ENCODE peak calls at places on chromosomes 3 and 15, in six cellular contexts. B is endodermal cell; Q is MM.1S; F is CD8-positive, alpha-beta memory T cell; R is cardiac muscle cell; C is Peyer's patch. K is an unnamed sample. For H3K4me1, the result is how much of the 10 kb centered on the place peaks cover.

GRCh38 chr3:32626650-32627049 is 56.0 kb upstream of the DYNC1LI1 start:
- DNase-seq in F (no peak), Q (no peak), B (no peak), R (no peak), C (no peak), K (no peak)

GRCh38 chr3:57855281-57855680 is 99.2 kb downstream of the SLMAP start:
- DNase-seq in Q (no peak), R (no peak), C (no peak), B (no peak), F (no peak), K (no peak)

GRCh38 chr15:91252322-91252721 is 152.3 kb downstream of the SV2B start:
- DNase-seq in F (no peak), B (no peak), C (no peak), Q (no peak), R (no peak), K (no peak)

GRCh38 chr3:141876891-141877561 is 583 bp downstream of the ATP1B3 start:
- DNase-seq in Q (peak), F (peak), B (peak), R (peak), C (peak), K (peak)

GRCh38 chr3:44680921-44681455 is 31.5 kb upstream of the ZNF502 start:
- DNase-seq in C (no peak), B (no peak), F (no peak), R (no peak), Q (no peak), K (no peak)

GRCh38 chr3:15536856-15537255 is 15.3 kb upstream of the COLQ start:
- DNase-seq in R (no peak), B (no peak), C (no peak), F (no peak), Q (no peak), K (no peak)

GRCh38 chr3:96961576-96961975 is 147.2 kb downstream of the EPHA6 start:
- DNase-seq in Q (no peak), F (no peak), C (no peak), R (no peak), B (no peak), K (no peak)

GRCh38 chr15:74432968-74433591 is 678 bp downstream of the SEMA7A start:
- DNase-seq in C (no peak), F (no peak), B (no peak), R (no peak), Q (no peak), K (no peak)

GRCh38 chr3:131608741-131609140 is 106.0 kb upstream of the MRPL3 start:
- DNase-seq in B (no peak), R (peak), Q (no peak), F (no peak), C (no peak), K (no peak)

GRCh38 chr3:50632450-50632849 is 15.5 kb downstream of the MAPKAPK3 start:
- DNase-seq in F (no peak), C (no peak), Q (no peak), B (no peak), R (no peak), K (no peak)

GRCh38 chr3:64684715-64685261 is 3.0 kb downstream of the ADAMTS9 start:
- DNase-seq in B (peak), R (peak), C (peak), F (no peak), Q (no peak), K (no peak)

GRCh38 chr15:87212041-87212440 is 1044.5 kb downstream of the NTRK3 start:
- DNase-seq in B (no peak), C (no peak), R (no peak), F (no peak), Q (peak), K (no peak)

GRCh38 chr3:131778526-131778925 is 256.3 kb downstream of the CPNE4 start:
- DNase-seq in Q (no peak), R (no peak), C (no peak), F (no peak), B (no peak), K (no peak)

GRCh38 chr15:58203537-58203936 is 65.4 kb downstream of the AQP9 start:
- DNase-seq in Q (no peak), C (no peak), F (no peak), R (peak), B (no peak), K (no peak)

GRCh38 chr15:78338756-78339155 is 1.4 kb upstream of the CRABP1 start:
- DNase-seq in B (no peak), Q (no peak), C (no peak), R (no peak), F (no peak), K (no peak)

GRCh38 chr15:69749797-69750196 is 297.2 kb downstream of the RPLP1 start:
- DNase-seq in B (no peak), R (no peak), F (no peak), Q (peak), C (no peak), K (peak)

GRCh38 chr15:49622561-49622960 is 1.7 kb downstream of the DTWD1 start:
- DNase-seq in Q (no peak), C (no peak), R (peak), F (no peak), B (peak), K (no peak)

GRCh38 chr3:75321060-75321459 is 343.1 kb upstream of the FRG2C start:
- DNase-seq in Q (no peak), R (no peak), C (no peak), B (no peak), F (no peak), K (no peak)

GRCh38 chr15:76340802-76341365 is 4.3 kb downstream of the ISL2 start:
- DNase-seq in C (peak), B (peak), R (no peak), Q (peak), F (no peak), K (peak)

GRCh38 chr3:177358968-177359600 is 161.8 kb upstream of the TBL1XR1 start:
- DNase-seq in F (peak), R (peak), B (peak), Q (peak), C (peak), K (peak)

GRCh38 chr3:76561494-76562242 is 478.2 kb upstream of the ROBO2 start:
- DNase-seq in Q (no peak), R (no peak), C (no peak), F (no peak), B (no peak), K (no peak)

GRCh38 chr3:57877116-57877515 is 121.0 kb downstream of the SLMAP start:
- DNase-seq in F (no peak), C (no peak), R (no peak), Q (no peak), B (no peak), K (no peak)

GRCh38 chr3:41431386-41431785 is 232.1 kb downstream of the CTNNB1 start:
- DNase-seq in C (no peak), Q (no peak), B (no peak), F (no peak), R (no peak), K (no peak)

GRCh38 chr3:52503788-52504424 is 8.8 kb downstream of the STAB1 start:
- DNase-seq in F (no peak), R (no peak), B (no peak), Q (no peak), C (no peak), K (no peak)

GRCh38 chr15:85589873-85590272 is 204.9 kb downstream of the KLHL25 start:
- DNase-seq in C (no peak), Q (no peak), B (no peak), F (no peak), R (peak), K (no peak)

GRCh38 chr3:177982034-177982433 is 554.2 kb upstream of the KCNMB2 start:
- DNase-seq in Q (no peak), R (no peak), F (no peak), B (no peak), C (no peak), K (no peak)

GRCh38 chr3:42489116-42489936 is 13.1 kb upstream of the VIPR1 start:
- DNase-seq in B (peak), Q (no peak), R (no peak), C (no peak), F (no peak), K (no peak)

GRCh38 chr3:37970802-37971201 is 19.8 kb upstream of the VILL start:
- DNase-seq in C (no peak), F (no peak), Q (no peak), R (no peak), B (no peak), K (no peak)

GRCh38 chr3:59245300-59245878 is 195.6 kb upstream of the CFAP20DC start:
- DNase-seq in C (no peak), R (peak), F (no peak), B (no peak), Q (no peak), K (no peak)

GRCh38 chr3:17431004-17431403 is 311.4 kb downstream of the TBC1D5 start:
- DNase-seq in R (peak), C (no peak), Q (peak), F (no peak), B (no peak), K (no peak)

GRCh38 chr15:71485094-71485693 is 325.2 kb upstream of the NR2E3 start:
- DNase-seq in Q (no peak), F (no peak), R (no peak), C (no peak), B (peak), K (no peak)

GRCh38 chr3:66220602-66221377 is at the start of gene SLC25A26:
- DNase-seq in B (peak), F (peak), C (peak), Q (peak), R (peak), K (peak)

GRCh38 chr15:36356978-36357582 is 222.3 kb upstream of the CDIN1 start:
- DNase-seq in R (peak), Q (no peak), F (no peak), B (no peak), C (no peak), K (no peak)

GRCh38 chr3:184155644-184156521 is 706 bp downstream of the DVL3 start:
- DNase-seq in R (no peak), B (peak), C (peak), F (peak), Q (peak), K (peak)

GRCh38 chr3:169772530-169772950 is 656 bp upstream of the MYNN start:
- DNase-seq in F (peak), B (peak), C (peak), Q (peak), R (peak), K (no peak)

GRCh38 chr3:13654330-13655073 is 105.6 kb downstream of the FBLN2 start:
- DNase-seq in R (no peak), F (peak), Q (no peak), C (no peak), B (no peak), K (peak)

GRCh38 chr15:77291107-77291506 is 128.8 kb downstream of the PEAK1 start:
- DNase-seq in B (no peak), Q (no peak), R (no peak), F (no peak), C (no peak), K (no peak)

GRCh38 chr3:161510510-161511260 is 14.1 kb downstream of the OTOL1 start:
- DNase-seq in Q (peak), F (no peak), R (no peak), B (no peak), C (no peak), K (no peak)

GRCh38 chr15:59886476-59886875 is 117.6 kb upstream of the FOXB1 start:
- DNase-seq in C (no peak), B (no peak), R (no peak), Q (no peak), F (no peak), K (no peak)

GRCh38 chr3:171028025-171028778 is 1.7 kb upstream of the SLC2A2 start:
- DNase-seq in Q (no peak), C (peak), R (peak), B (peak), F (no peak), K (peak)
- H3K4me3 ChIP-seq in Q (no peak), C (peak), R (peak), B (no peak), F (peak), K (no peak)

GRCh38 chr15:64753419-64754185 is 21.8 kb downstream of the RBPMS2 start:
- DNase-seq in F (no peak), C (no peak), B (no peak), Q (no peak), R (no peak), K (no peak)
- H3K27ac ChIP-seq in F (no peak), C (no peak), B (no peak), Q (no peak), R (peak), K (no peak)

GRCh38 chr3:171791695-171792082 is 18.6 kb downstream of the PLD1 start:
- DNase-seq in B (no peak), R (peak), C (no peak), F (no peak), Q (no peak), K (no peak)
- H3K4me1 ChIP-seq in B (under half), R (under half), C (under half), F (under half), Q (under half), K (under half)

GRCh38 chr3:149727676-149728075 is 24.6 kb downstream of the COMMD2 start:
- DNase-seq in Q (no peak), C (no peak), R (no peak), B (no peak), F (no peak), K (no peak)
- H3K4me3 ChIP-seq in Q (no peak), C (no peak), R (no peak), B (no peak), F (no peak), K (no peak)

DNA sequence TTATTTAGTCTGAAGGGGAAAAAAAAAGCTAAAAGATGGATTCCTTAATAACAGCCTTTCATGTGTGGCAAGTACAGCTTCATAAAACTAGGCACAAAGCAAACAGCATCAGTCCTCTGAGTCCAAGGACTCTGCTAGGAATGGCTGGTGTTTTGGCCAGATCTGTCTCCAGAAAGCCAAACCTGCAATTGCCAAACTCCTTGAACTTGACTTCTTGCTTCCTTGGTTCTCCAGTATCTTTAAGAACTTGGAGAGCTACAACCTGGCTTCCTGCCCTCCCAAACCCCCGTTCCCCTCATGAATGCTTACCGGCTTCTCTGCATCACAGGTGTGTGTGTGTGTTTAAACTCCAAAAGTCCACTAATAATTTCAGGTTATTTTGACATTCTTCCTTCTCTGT is 1.6 kb upstream of the PLOD2 start:
- DNase-seq in B (no peak), C (no peak), Q (no peak), F (no peak), R (no peak), K (no peak)
- H3K27ac ChIP-seq in B (no peak), C (peak), Q (no peak), F (no peak), R (peak), K (no peak)

GRCh38 chr3:29270752-29271151 is 10.1 kb upstream of the RBMS3 start:
- DNase-seq in B (no peak), F (no peak), R (no peak), Q (no peak), C (no peak), K (no peak)

GRCh38 chr3:29277249-29277648 is 3.6 kb upstream of the RBMS3 start:
- DNase-seq in Q (no peak), R (no peak), B (no peak), F (no peak), C (no peak), K (no peak)

GRCh38 chr3:29271501-29271900 is 9.4 kb upstream of the RBMS3 start:
- DNase-seq in R (no peak), F (no peak), C (no peak), Q (no peak), B (no peak), K (no peak)

GRCh38 chr3:29275309-29275708 is 5.6 kb upstream of the RBMS3 start:
- DNase-seq in Q (no peak), R (peak), B (no peak), C (no peak), F (no peak), K (no peak)

DNA sequence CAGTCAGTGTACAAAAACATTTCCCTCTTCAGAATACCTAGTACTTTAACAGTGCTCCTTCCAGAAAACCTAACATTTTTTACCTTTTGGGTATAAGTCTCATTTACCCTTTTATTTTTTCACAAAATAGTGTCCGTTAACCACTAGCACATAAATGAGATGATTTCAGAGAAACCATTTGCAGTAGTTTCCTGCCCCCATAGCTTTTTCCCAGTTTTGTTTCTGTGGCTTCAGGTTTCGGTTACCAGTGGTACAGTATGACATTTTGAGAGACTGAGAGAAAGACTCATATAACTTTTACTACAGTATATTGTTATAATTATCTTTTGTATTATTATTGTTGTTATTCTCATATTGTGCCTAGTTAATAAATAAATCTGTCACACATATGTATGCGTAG is 6.2 kb upstream of the RBMS3 start:
- DNase-seq in B (no peak), R (no peak), F (no peak), C (no peak), Q (no peak), K (no peak)
- H3K4me1 ChIP-seq in B (under half), R (under half), F (under half), C (under half), Q (under half), K (under half)

DNA sequence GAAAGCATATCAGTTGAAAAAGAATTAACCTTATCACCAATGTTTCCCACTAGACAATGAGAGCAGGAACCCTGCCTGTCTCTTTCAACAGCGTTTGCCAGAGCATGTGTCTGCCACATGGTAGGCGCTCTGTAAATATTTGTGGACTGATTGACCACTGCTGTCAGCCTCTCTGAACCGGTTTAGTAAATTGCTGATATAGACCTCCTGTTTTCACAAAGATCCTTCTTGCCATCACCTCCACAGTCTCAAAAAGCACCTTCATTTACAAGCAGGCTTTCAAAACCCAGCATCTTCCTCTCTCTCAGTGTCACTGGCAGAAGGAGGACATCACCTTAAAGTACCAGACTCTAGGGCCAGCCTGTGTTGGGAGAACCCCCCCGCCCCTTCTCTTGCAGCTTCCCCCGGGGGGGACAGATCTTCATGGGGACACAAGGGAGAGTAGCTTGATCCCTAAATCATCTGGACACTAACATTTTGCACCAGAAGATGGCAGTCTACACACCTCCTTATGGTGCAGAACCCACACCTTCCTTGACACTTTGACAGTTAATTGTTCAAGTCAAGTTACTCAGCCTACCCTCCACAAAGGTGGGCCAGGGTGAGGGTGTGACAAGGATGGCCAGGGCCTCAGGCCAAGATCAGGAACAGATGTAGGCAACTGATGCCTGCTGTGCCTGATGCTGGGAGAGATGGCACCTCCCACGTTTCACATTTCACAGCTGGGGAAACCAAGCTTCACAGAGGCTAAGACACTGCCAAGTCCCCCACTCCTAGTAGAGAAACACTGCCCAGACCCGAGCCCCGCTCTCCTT is 37.8 kb upstream of the USP3 start:
- DNase-seq in R (peak), B (peak), F (no peak), Q (peak), C (peak), K (peak)
- H3K4me3 ChIP-seq in R (no peak), B (no peak), F (no peak), Q (no peak), C (no peak), K (no peak)

DNA sequence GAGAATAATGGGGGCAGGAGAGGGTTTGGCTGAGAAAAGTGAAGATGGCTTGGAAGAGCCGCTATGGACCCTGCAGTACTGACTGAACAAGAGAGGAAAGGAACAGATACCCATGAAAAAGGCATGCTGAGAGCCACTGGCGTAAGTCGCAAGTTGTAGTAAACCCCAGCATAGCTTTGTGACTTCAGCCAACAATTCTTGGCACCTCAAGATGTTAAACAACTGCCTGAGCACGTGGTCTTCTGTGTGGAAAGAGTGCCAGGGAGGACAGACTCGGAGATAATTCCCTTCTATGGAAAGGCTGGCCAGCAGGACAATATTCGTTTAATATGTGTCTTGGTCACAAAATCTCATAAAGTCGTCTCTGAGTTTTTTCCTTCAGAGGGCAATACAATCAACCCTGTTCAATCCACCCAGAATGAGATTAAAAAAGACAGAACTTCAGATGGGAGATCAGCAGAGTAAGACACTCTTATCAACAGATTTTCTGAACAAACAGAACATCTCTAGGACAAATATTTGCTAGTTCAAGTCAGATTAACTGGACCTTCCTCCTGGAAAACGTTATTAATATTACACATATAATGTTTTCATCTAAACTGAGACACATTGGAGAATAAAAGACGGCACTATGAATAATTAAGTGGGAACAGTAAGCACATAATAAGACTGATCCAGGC is 49.2 kb downstream of the NEK10 start:
- DNase-seq in Q (no peak), R (peak), B (no peak), C (no peak), F (no peak), K (no peak)
- H3K27ac ChIP-seq in Q (no peak), R (no peak), B (no peak), C (peak), F (no peak), K (no peak)

GRCh38 chr15:52797625-52798501 is 7.7 kb upstream of the ONECUT1 start:
- DNase-seq in F (no peak), C (no peak), B (peak), Q (no peak), R (no peak), K (no peak)

GRCh38 chr15:52794665-52795463 is 4.7 kb upstream of the ONECUT1 start:
- DNase-seq in Q (no peak), C (no peak), B (peak), R (no peak), F (no peak), K (no peak)

GRCh38 chr15:52796742-52797515 is 6.8 kb upstream of the ONECUT1 start:
- DNase-seq in R (no peak), B (no peak), Q (no peak), C (no peak), F (no peak), K (no peak)

GRCh38 chr15:52795464-52796227 is 5.5 kb upstream of the ONECUT1 start:
- DNase-seq in C (no peak), R (no peak), F (no peak), B (peak), Q (no peak), K (no peak)

GRCh38 chr15:52796228-52796521 is 6.0 kb upstream of the ONECUT1 start:
- DNase-seq in R (no peak), Q (no peak), F (no peak), C (no peak), B (peak), K (no peak)
- H3K4me1 ChIP-seq in R (under half), Q (under half), F (under half), C (under half), B (under half), K (under half)

K was measured in CD4-positive, alpha-beta memory T cell.